ENCODE peak calls at places on chromosomes 4 and X, in seven cellular contexts. S is CD8-positive, alpha-beta T cell; D is ovary; Y is prostate gland; F is CD8-positive, alpha-beta memory T cell; Q is IMR-90; L is trophoblast cell. R is an unnamed sample.
A peak's percentile ranks its signal among the peaks of the same experiment; 100 is the strongest.

GRCh38 chr4:185143596-185143969 is 517 bp downstream of the SLC25A4 start:
- DNase-seq in S (peak; percentile 26), D (no peak), Y (peak; percentile 75), F (no peak), Q (peak; percentile 17), L (peak; percentile 77), R (peak; percentile 26)

GRCh38 chr4:8201341-8201781 is 2.3 kb downstream of the SH3TC1 start:
- DNase-seq in S (no peak), D (no peak), Y (no peak), F (peak; percentile 25), Q (no peak), L (no peak), R (no peak)

GRCh38 chr4:87819281-87819919 is 13.4 kb upstream of the MEPE start:
- DNase-seq in S (no peak), D (no peak), Y (no peak), F (no peak), Q (peak; percentile 85), L (peak; percentile 56), R (no peak)

GRCh38 chr4:37964734-37965457 is 4.7 kb downstream of the PTTG2 start:
- DNase-seq in S (no peak), D (no peak), Y (no peak), F (no peak), Q (no peak), L (no peak), R (no peak)

GRCh38 chr4:157722146-157722545 is 450.7 kb downstream of the GASK1B start:
- DNase-seq in S (no peak), D (no peak), Y (no peak), F (no peak), Q (no peak), L (no peak), R (no peak)

GRCh38 chr4:27194599-27194998 is 334.0 kb downstream of the STIM2 start:
- DNase-seq in S (no peak), D (no peak), Y (no peak), F (no peak), Q (no peak), L (no peak), R (no peak)

GRCh38 chrX:77617206-77617605 is 168.8 kb downstream of the ATRX start:
- DNase-seq in S (no peak), D (no peak), Y (no peak), F (no peak), Q (no peak), L (no peak), R (no peak)

GRCh38 chrX:96710031-96710430 is 25.4 kb downstream of the DIAPH2 start:
- DNase-seq in S (no peak), D (no peak), Y (no peak), F (no peak), Q (no peak), L (peak; percentile 67), R (no peak)

GRCh38 chrX:153922932-153923857 is 2.9 kb downstream of the ARHGAP4 start:
- DNase-seq in S (no peak), D (peak; percentile 86), Y (peak; percentile 65), F (no peak), Q (peak; percentile 58), L (no peak), R (peak; percentile 64)

GRCh38 chr4:39353478-39354177 is 12.5 kb downstream of the RFC1 start:
- DNase-seq in S (no peak), D (no peak), Y (no peak), F (peak; percentile 59), Q (peak; percentile 39), L (peak; percentile 17), R (no peak)

GRCh38 chr4:189660737-189661330 is 279.8 kb upstream of the FRG1 start:
- DNase-seq in S (no peak), D (peak; percentile 62), Y (no peak), F (no peak), Q (no peak), L (no peak), R (no peak)

DNA sequence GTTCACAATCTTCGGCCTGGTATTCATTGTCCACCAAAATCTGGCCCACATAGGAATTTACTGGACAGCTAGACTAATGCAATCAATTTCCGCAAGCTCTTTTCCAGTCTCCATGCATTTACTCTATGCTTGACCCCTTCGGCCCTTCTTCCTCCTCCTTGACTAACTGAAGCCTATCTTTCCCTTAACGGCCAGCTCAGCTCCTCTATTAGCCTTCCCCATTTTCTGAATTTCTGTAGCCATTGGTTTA is 1.2 kb upstream of the PHKA2 start:
- DNase-seq in S (no peak), D (no peak), Y (no peak), F (no peak), Q (no peak), L (no peak), R (no peak)
- H3K27ac ChIP-seq in S (peak overlapping the region; percentile 82), D (no peak overlapping the region), Y (peak overlapping the region; percentile 89), F (peak overlapping the region; percentile 76), Q (peak overlapping the region; percentile 56), L (no peak overlapping the region), R (no peak overlapping the region)

DNA sequence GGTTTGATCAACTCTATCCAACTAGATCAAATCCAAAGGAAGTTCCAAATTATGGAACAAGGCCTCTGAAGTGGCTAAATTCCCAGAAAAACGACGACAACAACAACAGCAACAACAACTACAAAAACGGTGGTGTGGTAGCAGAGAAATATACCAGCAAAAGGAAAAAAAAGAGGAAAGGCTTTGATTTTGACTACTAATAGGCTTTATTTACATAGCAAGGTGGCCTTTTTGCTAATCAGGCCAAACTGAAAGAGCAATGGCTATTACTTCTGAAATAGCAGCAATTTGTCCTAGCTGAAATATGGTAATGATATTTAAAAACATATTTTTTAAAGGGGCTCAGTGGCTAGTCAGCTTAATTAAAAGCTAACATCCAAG is 40.8 kb upstream of the TMPRSS11E start:
- DNase-seq in S (no peak), D (no peak), Y (no peak), F (no peak), Q (no peak), L (no peak), R (no peak)
- H3K4me3 ChIP-seq in S (no peak overlapping the region), D (no peak overlapping the region), Y (no peak overlapping the region), F (no peak overlapping the region), Q (no peak overlapping the region), L (no peak overlapping the region), R (no peak overlapping the region)

DNA sequence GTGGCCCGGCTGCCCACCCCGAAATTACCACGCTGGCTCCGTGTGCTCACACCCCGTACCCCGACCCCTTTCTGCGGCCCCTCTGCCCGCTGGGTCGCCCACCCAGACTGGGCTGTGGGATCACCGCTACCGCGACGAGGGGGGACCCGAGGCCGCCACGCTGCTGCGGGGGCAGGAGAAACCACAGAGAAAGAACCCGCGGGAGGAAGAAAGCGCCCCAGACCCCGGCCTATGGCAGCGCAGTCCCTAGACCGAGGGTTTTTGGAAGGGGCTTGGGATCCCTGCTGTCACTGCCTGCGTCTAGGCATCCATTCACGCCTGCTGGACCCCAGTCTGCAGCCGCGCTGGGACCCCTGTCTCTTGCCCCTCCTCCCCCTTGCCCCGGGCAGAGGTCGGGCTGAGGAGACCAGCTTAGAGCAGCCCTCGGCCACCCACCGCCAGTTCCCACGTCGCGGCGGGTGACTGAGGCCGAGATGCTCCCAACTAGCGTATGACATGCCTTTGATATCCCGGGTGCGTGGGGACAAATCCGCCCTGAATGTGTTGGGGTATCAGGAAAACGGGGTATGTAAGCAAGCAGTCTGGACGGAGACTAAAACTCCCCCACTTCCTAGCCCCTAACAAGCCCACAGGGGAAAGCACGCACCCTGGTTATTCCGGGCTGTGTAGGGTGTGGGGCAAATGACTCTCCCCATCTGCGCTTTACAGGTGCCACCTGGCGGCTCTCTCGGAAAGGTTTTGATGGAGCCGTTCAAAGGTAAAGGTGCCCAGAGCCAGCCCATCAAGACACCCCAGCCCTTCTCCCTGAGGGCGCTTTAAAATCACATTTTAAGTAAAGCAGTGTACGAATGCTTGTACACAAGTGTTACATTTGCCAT is 867 bp upstream of the INPP4B start:
- DNase-seq in S (peak; percentile 51), D (peak; percentile 19), Y (peak; percentile 52), F (peak; percentile 52), Q (no peak), L (peak; percentile 63), R (peak; percentile 54)
- H3K27ac ChIP-seq in S (no peak overlapping the region), D (peak overlapping the region; percentile 44), Y (peak overlapping the region; percentile 46), F (no peak overlapping the region), Q (peak overlapping the region; percentile 25), L (no peak overlapping the region), R (peak overlapping the region; percentile 73)

GRCh38 chrX:9466711-9467110 is 1.9 kb downstream of the TBL1X start:
- DNase-seq in S (no peak), D (no peak), Y (no peak), F (no peak), Q (no peak), L (no peak), R (no peak)

GRCh38 chrX:9467181-9467580 is 2.3 kb downstream of the TBL1X start:
- DNase-seq in S (no peak), D (no peak), Y (no peak), F (no peak), Q (no peak), L (no peak), R (no peak)

GRCh38 chrX:9465380-9466114 is 689 bp downstream of the TBL1X start:
- DNase-seq in S (no peak), D (peak; percentile 42), Y (no peak), F (peak; percentile 31), Q (no peak), L (no peak), R (no peak)

GRCh38 chrX:9466115-9466495 is 1.2 kb downstream of the TBL1X start:
- DNase-seq in S (no peak), D (peak; percentile 48), Y (peak; percentile 29), F (no peak), Q (peak; percentile 21), L (no peak), R (peak; percentile 45)

DNA sequence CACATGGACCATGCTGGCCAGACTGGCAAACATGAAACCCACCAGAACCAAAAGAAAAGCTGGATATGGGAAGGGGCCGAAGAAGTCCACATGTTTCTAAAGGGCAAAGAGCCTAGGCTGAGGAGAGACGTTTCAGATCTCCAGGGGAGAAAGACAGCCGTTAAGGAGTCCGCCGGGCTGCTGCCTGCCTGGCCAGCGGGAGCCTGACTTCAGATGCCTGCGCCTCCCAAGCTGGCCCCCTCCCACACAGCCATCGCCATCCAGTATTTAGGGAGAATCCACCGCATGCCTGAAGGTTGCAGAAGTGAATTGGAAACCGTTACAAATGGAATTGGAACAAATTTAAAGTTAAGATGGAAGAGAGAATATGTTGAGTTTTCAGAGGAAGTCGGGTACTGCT is 2.9 kb downstream of the TBL1X start:
- DNase-seq in S (no peak), D (no peak), Y (no peak), F (no peak), Q (peak; percentile 9), L (no peak), R (no peak)
- H3K4me3 ChIP-seq in S (no peak overlapping the region), D (peak overlapping the region; percentile 2), Y (no peak overlapping the region), F (no peak overlapping the region), Q (peak overlapping the region; percentile 36), L (no peak overlapping the region), R (no peak overlapping the region)